ENCODE peak calls at places on chromosome 7, in ten cellular contexts. Q is GM12892; O is fibroblast of the aortic adventitia; F is transverse colon; R is ELR; H is CD8-positive, alpha-beta memory T cell; M is left kidney; U is amniotic epithelial cell; X is hepatocyte; V is NAMALWA. B is an unnamed sample.

GRCh38 chr7:30934225-30934624 is 22.6 kb downstream of the AQP1 start:
- DNase-seq in Q (no peak), O (no peak), F (no peak), R (no peak), H (no peak), M (no peak), U (no peak), X (no peak), V (no peak), B (no peak)

GRCh38 chr7:43752411-43752810 is 6.1 kb upstream of the BLVRA start:
- DNase-seq in Q (no peak), O (no peak), F (no peak), R (no peak), H (no peak), M (no peak), U (no peak), X (no peak), V (no peak), B (no peak)

GRCh38 chr7:42080831-42081230 is 156.2 kb downstream of the GLI3 start:
- DNase-seq in Q (no peak), O (no peak), F (no peak), R (no peak), H (no peak), M (peak), U (peak), X (no peak), V (no peak), B (no peak)

GRCh38 chr7:74002474-74003017 is 25.4 kb upstream of the ELN start:
- DNase-seq in Q (no peak), O (peak), F (peak), R (peak), H (no peak), M (no peak), U (peak), X (no peak), V (no peak), B (peak)

GRCh38 chr7:28469562-28469961 is 57.2 kb downstream of the CREB5 start:
- DNase-seq in Q (no peak), O (no peak), F (no peak), R (no peak), H (no peak), M (no peak), U (no peak), X (no peak), V (no peak), B (no peak)

GRCh38 chr7:158386866-158387820 is 200.5 kb downstream of the PTPRN2 start:
- DNase-seq in Q (no peak), O (no peak), F (no peak), R (no peak), H (no peak), M (peak), U (no peak), X (no peak), V (no peak), B (no peak)

GRCh38 chr7:155696747-155697146 is 52.3 kb downstream of the RBM33 start:
- DNase-seq in Q (no peak), O (no peak), F (no peak), R (no peak), H (no peak), M (no peak), U (no peak), X (no peak), V (no peak), B (no peak)

GRCh38 chr7:40763319-40764287 is 628.8 kb downstream of the SUGCT start:
- DNase-seq in Q (no peak), O (peak), F (no peak), R (peak), H (no peak), M (no peak), U (no peak), X (no peak), V (no peak), B (no peak)

GRCh38 chr7:24401628-24402593 is 117.9 kb downstream of the NPY start:
- DNase-seq in Q (no peak), O (peak), F (no peak), R (peak), H (no peak), M (peak), U (peak), X (peak), V (peak), B (peak)

B was measured in NCI-H226.